ENCODE peak calls at places on chromosomes 2 and 18, in six cellular contexts. M is NCI-H2081; F is hepatocyte; N is activated naive CD4-positive, alpha-beta T cell treated with Interleukin-2 at 50 U/mL for 16 hours; A is endothelial cell; Q is Panc1. B is an unnamed sample.
A peak's percentile ranks its signal among the peaks of the same experiment; 100 is the strongest.

GRCh38 chr2:135773917-135774316 is 32.3 kb downstream of the UBXN4 start:
- DNase-seq in M (no peak), A (no peak), F (no peak), Q (no peak), N (no peak), B (no peak)

GRCh38 chr18:36459786-36460185 is 162.3 kb downstream of the FHOD3 start:
- DNase-seq in F (no peak), M (no peak), N (no peak), A (no peak), Q (no peak), B (no peak)

GRCh38 chr2:100339823-100340222 is 17.5 kb upstream of the LONRF2 start:
- DNase-seq in Q (no peak), M (no peak), F (no peak), A (no peak), N (no peak), B (no peak)

GRCh38 chr2:7860693-7861092 is 821.2 kb upstream of the ID2 start:
- DNase-seq in M (no peak), N (no peak), A (no peak), F (no peak), Q (no peak), B (no peak)

GRCh38 chr2:167957662-167958061 is 289.7 kb downstream of the STK39 start:
- DNase-seq in M (no peak), F (no peak), A (no peak), N (no peak), Q (no peak), B (no peak)

GRCh38 chr2:138486347-138487198 is 15.0 kb upstream of the SPOPL start:
- DNase-seq in A (no peak), M (no peak), N (no peak), F (no peak), Q (no peak), B (no peak)

GRCh38 chr18:36635414-36636096 is 193.2 kb downstream of the TPGS2 start:
- DNase-seq in F (no peak), Q (no peak), N (no peak), M (no peak), A (no peak), B (no peak)

GRCh38 chr2:122531803-122532344 is 776.4 kb downstream of the TSN start:
- DNase-seq in N (no peak), M (no peak), F (no peak), A (peak; percentile 66), Q (no peak), B (no peak)

GRCh38 chr2:67465623-67466022 is 68.5 kb downstream of the ETAA1 start:
- DNase-seq in F (no peak), N (no peak), A (no peak), Q (no peak), M (peak; percentile 24), B (no peak)

GRCh38 chr2:205902041-205902898 is 183.7 kb downstream of the INO80D start:
- DNase-seq in Q (no peak), N (no peak), F (peak; percentile 75), M (no peak), A (no peak), B (peak; percentile 65)

GRCh38 chr2:42904576-42904876 is 112.1 kb upstream of the HAAO start:
- DNase-seq in A (no peak), N (no peak), M (no peak), Q (no peak), F (no peak), B (no peak)

GRCh38 chr2:177641321-177641720 is 248.7 kb downstream of the AGPS start:
- DNase-seq in N (no peak), M (no peak), Q (no peak), F (no peak), A (no peak), B (no peak)

GRCh38 chr18:53004798-53005197 is 664.8 kb downstream of the DCC start:
- DNase-seq in N (no peak), M (no peak), Q (no peak), A (no peak), F (peak; percentile 7), B (no peak)

GRCh38 chr2:232588680-232589585 is 38.4 kb downstream of the EIF4E2 start:
- DNase-seq in F (peak; percentile 57), Q (no peak), N (no peak), A (no peak), M (peak; percentile 34), B (peak; percentile 71)

GRCh38 chr2:130393318-130393910 is 37.6 kb downstream of the PTPN18 start:
- DNase-seq in F (peak; percentile 38), A (no peak), Q (no peak), M (no peak), N (no peak), B (no peak)

GRCh38 chr18:43485565-43485964 is 208.3 kb upstream of the SYT4 start:
- DNase-seq in N (no peak), F (no peak), A (no peak), M (no peak), Q (no peak), B (no peak)

GRCh38 chr18:74722237-74722636 is 124.6 kb downstream of the ZNF407 start:
- DNase-seq in Q (no peak), N (no peak), F (no peak), A (no peak), M (no peak), B (no peak)

GRCh38 chr2:32981612-32982011 is 34.9 kb downstream of the LTBP1 start:
- DNase-seq in Q (no peak), M (no peak), F (no peak), A (no peak), N (no peak), B (no peak)

GRCh38 chr2:238203104-238203972 is at the start of gene ILKAP:
- DNase-seq in N (peak; percentile 89), A (peak; percentile 91), Q (no peak), F (peak; percentile 96), M (peak; percentile 84), B (peak; percentile 91)

GRCh38 chr2:68418855-68419254 is 48.2 kb downstream of the FBXO48 start:
- DNase-seq in Q (no peak), N (no peak), A (no peak), M (no peak), F (no peak), B (no peak)

GRCh38 chr18:42860011-42860410 is 255.5 kb downstream of the RIT2 start:
- DNase-seq in N (no peak), F (peak; percentile 35), A (no peak), Q (no peak), M (no peak), B (no peak)

GRCh38 chr18:9530226-9531009 is 55.1 kb downstream of the RALBP1 start:
- DNase-seq in Q (no peak), A (no peak), N (no peak), F (no peak), M (no peak), B (no peak)